ENCODE peak calls at places on chromosomes 4 and X, in six cellular contexts. Y is mammary epithelial cell, P is Karpas-422, T is neuronal stem cell, G is neural progenitor cell, W is HepG2. E is an unnamed sample.

GRCh38 chr4:14562901-14563300 is 439.4 kb upstream of the CPEB2 start:
- DNase-seq in T (no peak), G (no peak), W (no peak), Y (no peak), P (no peak), E (no peak)

GRCh38 chrX:110180176-110180927 is 137.5 kb downstream of the AMMECR1 start:
- DNase-seq in W (no peak), P (no peak), G (no peak), T (no peak), Y (peak), E (no peak)

GRCh38 chr4:101347557-101348366 is 436 bp upstream of the PPP3CA start:
- DNase-seq in Y (peak), P (peak), G (peak), W (peak), T (peak), E (peak)

GRCh38 chrX:70998402-70999027 is 67.6 kb upstream of the SLC7A3 start:
- DNase-seq in T (peak), P (peak), G (peak), W (peak), Y (peak), E (peak)

GRCh38 chr4:14260591-14260990 is 633.1 kb upstream of the BOD1L1 start:
- DNase-seq in W (no peak), T (no peak), P (no peak), G (no peak), Y (no peak), E (no peak)

GRCh38 chr4:37909690-37910486 is 19.0 kb downstream of the TBC1D1 start:
- DNase-seq in W (no peak), T (no peak), Y (no peak), G (no peak), P (no peak), E (no peak)

GRCh38 chr4:85889314-85889713 is 414.4 kb downstream of the ARHGAP24 start:
- DNase-seq in G (no peak), T (no peak), P (no peak), W (no peak), Y (no peak), E (no peak)

GRCh38 chr4:108360857-108361820 is 192.4 kb upstream of the LEF1 start:
- DNase-seq in Y (peak), P (no peak), W (no peak), T (no peak), G (peak), E (peak)

GRCh38 chr4:44727471-44727870 is 1.1 kb upstream of the GNPDA2 start:
- DNase-seq in T (no peak), P (no peak), Y (no peak), W (no peak), G (no peak), E (no peak)

GRCh38 chr4:142372570-142373300 is 473.4 kb downstream of the INPP4B start:
- DNase-seq in Y (no peak), W (no peak), T (no peak), P (no peak), G (no peak), E (no peak)

GRCh38 chr4:187378441-187378840 is 617.1 kb upstream of the ZFP42 start:
- DNase-seq in T (no peak), G (no peak), P (no peak), W (no peak), Y (no peak), E (no peak)

GRCh38 chr4:73690051-73690744 is 50.2 kb upstream of the CXCL8 start:
- DNase-seq in G (no peak), Y (peak), P (no peak), T (no peak), W (no peak), E (no peak)

GRCh38 chrX:21606037-21606436 is 52.1 kb downstream of the KLHL34 start:
- DNase-seq in Y (no peak), T (no peak), W (no peak), P (no peak), G (no peak), E (no peak)

GRCh38 chrX:47068720-47069119 is 9.5 kb upstream of the RGN start:
- DNase-seq in W (peak), T (no peak), P (no peak), Y (no peak), G (no peak), E (no peak)

GRCh38 chr4:183798249-183798920 is 106.7 kb upstream of the STOX2 start:
- DNase-seq in G (peak), W (no peak), P (no peak), T (no peak), Y (peak), E (peak)

GRCh38 chrX:20029728-20030127 is 38.9 kb upstream of the BCLAF3 start:
- DNase-seq in P (no peak), W (peak), T (no peak), G (no peak), Y (no peak), E (no peak)

GRCh38 chrX:65720580-65720979 is 53.1 kb downstream of the MSN start:
- DNase-seq in G (no peak), P (no peak), Y (no peak), T (no peak), W (no peak), E (no peak)

GRCh38 chr4:121140712-121141111 is 23.4 kb downstream of the TNIP3 start:
- DNase-seq in Y (no peak), T (no peak), W (no peak), P (no peak), G (no peak), E (no peak)

GRCh38 chr4:66574145-66574978 is 904.1 kb upstream of the EPHA5 start:
- DNase-seq in P (no peak), Y (peak), W (no peak), G (no peak), T (no peak), E (peak)

GRCh38 chr4:38615847-38616246 is 48.2 kb upstream of the KLF3 start:
- DNase-seq in Y (peak), T (no peak), G (no peak), P (no peak), W (no peak), E (no peak)

GRCh38 chrX:101385795-101386541 is at the start of gene BTK:
- DNase-seq in G (no peak), W (no peak), T (no peak), Y (no peak), P (peak), E (no peak)

GRCh38 chr4:144872508-144873293 is 225.3 kb downstream of the ANAPC10 start:
- DNase-seq in G (no peak), P (no peak), T (no peak), Y (no peak), W (no peak), E (no peak)

GRCh38 chr4:145709843-145710242 is 29.9 kb downstream of the C4orf51 start:
- DNase-seq in W (no peak), Y (peak), G (no peak), T (no peak), P (no peak), E (no peak)

GRCh38 chrX:40174594-40175415 is 77.0 kb upstream of the BCOR start:
- DNase-seq in G (peak), W (peak), T (no peak), P (peak), Y (no peak), E (peak)

GRCh38 chrX:73851014-73852009 is 288.3 kb downstream of the CHIC1 start:
- DNase-seq in W (no peak), Y (peak), T (no peak), P (peak), G (no peak), E (no peak)

GRCh38 chrX:87098477-87098876 is 419.1 kb upstream of the KLHL4 start:
- DNase-seq in T (no peak), Y (no peak), P (no peak), W (no peak), G (no peak), E (no peak)

GRCh38 chr4:100782356-100782755 is 264.5 kb upstream of the EMCN start:
- DNase-seq in T (no peak), G (no peak), W (no peak), Y (no peak), P (no peak), E (no peak)

GRCh38 chrX:110699109-110699508 is 96.5 kb downstream of the CHRDL1 start:
- DNase-seq in G (no peak), Y (peak), W (no peak), T (no peak), P (no peak), E (no peak)

GRCh38 chr4:79623125-79623905 is 215.3 kb upstream of the GK2 start:
- DNase-seq in G (no peak), W (no peak), P (no peak), T (no peak), Y (no peak), E (no peak)

GRCh38 chrX:102085706-102086105 is 39.8 kb upstream of the TCEAL2 start:
- DNase-seq in G (no peak), T (no peak), P (peak), W (no peak), Y (no peak), E (no peak)

GRCh38 chr4:5895287-5895686 is 2.4 kb upstream of the CRMP1 start:
- DNase-seq in T (no peak), W (no peak), G (no peak), Y (no peak), P (no peak), E (no peak)

GRCh38 chr4:186726440-186727148 is 2.9 kb upstream of the FAT1 start:
- DNase-seq in W (peak), G (peak), P (no peak), Y (peak), T (peak), E (peak)

GRCh38 chr4:112007361-112007760 is 137.9 kb upstream of the FAM241A start:
- DNase-seq in Y (no peak), G (no peak), W (no peak), T (no peak), P (no peak), E (no peak)

GRCh38 chr4:111999801-112000200 is 145.5 kb upstream of the FAM241A start:
- DNase-seq in W (no peak), T (no peak), P (no peak), Y (no peak), G (no peak), E (no peak)

GRCh38 chr4:112003508-112003907 is 141.7 kb upstream of the FAM241A start:
- DNase-seq in G (no peak), Y (no peak), W (no peak), T (no peak), P (no peak), E (no peak)

GRCh38 chr4:112005027-112005426 is 140.2 kb upstream of the FAM241A start:
- DNase-seq in W (no peak), T (no peak), Y (no peak), G (no peak), P (no peak), E (no peak)

DNA sequence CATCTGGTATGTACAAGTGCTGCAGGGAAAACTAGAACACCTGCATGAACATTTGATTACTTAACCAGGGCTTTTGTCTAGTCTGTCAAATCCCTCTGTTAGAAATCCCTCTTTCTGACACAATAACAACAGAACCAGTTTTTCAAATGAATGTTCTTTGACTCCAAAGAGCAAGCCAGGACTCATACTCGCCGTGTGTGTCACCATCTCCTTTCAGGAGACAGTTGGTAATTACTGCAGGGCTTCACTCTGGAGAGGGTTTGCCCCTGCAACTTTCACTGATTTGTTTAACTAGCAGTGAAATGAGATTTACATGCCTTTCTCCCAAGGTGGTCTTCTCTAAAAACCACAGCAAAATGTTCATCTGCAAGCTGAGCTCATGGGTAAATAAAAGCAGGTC is 143.0 kb upstream of the FAM241A start:
- DNase-seq in P (no peak), Y (peak), W (no peak), G (peak), T (peak), E (peak)
- H3K9ac ChIP-seq in P (no peak), Y (no peak), W (no peak), G (no peak), T (no peak), E (no peak)

GRCh38 chr4:70709551-70710080 is 12.1 kb upstream of the RUFY3 start:
- DNase-seq in T (peak), P (no peak), W (peak), G (peak), Y (no peak), E (no peak)
- H3K27ac ChIP-seq in T (peak), P (no peak), W (peak), G (peak), Y (no peak), E (peak)

DNA sequence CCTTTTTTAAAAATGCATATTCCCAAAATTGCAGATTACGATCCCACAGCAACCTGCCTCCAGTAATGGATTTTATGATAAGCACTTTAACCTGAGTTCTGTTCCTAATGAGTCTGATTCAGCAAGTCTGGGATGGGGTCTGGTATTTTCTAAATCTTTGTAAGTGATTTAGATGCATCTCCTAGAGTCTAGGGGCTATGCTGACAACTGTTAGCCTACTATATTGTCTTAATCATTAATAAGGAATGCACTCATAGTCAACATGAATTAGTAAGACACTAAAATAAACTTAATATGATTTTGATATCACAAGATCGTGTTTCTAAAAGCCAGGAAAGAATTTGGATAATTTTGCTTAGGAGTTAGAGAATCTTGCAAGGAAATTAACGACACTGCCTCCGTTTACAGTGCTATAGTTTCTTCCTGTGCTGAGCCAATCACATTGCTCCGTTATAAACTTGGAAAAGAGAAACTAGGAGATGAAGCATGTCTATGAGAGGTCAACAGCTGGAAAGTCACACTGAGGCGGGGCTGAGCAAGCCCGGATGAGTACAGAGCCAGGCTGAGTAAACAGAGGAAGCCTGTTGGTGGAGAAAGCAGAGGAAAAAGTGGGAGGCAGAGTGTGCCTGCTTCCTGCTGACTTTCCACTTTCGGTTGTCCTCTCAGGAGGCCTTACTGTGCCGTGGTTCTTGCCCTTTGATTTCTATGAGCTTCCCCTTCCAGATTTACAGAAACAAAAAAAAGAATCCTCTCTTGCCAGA is 5.4 kb downstream of the SCARB2 start:
- DNase-seq in Y (peak), W (peak), T (no peak), G (no peak), P (no peak), E (no peak)
- H3K9ac ChIP-seq in Y (no peak), W (peak), T (no peak), G (no peak), P (no peak), E (no peak)

DNA sequence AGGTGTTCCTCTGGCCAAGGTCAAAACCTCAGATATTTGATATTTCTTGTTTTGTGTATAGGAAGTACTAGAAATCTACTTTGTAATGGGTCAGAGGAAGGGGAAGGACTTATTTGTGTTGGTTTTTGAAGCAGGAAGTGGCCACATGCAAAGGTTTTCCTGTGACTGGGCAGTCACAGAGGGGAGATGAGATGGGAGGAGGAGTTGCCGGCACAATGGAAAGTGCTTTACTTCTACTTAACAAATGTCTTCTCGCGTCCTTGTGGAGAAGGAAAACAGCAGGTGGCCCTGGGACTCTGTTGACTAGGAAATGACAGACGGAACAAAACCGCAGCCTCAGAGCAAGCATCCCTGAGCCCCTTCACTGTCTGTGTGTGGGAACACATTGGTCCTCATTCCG is 46.6 kb downstream of the SHROOM2 start:
- DNase-seq in T (no peak), W (no peak), G (peak), P (no peak), Y (no peak), E (peak)
- H3K27ac ChIP-seq in T (no peak), W (no peak), G (no peak), P (no peak), Y (no peak), E (no peak)

GRCh38 chr4:48178931-48179330 is 44.9 kb upstream of the TXK start:
- DNase-seq in W (no peak), Y (no peak), T (no peak), G (no peak), P (no peak), E (peak)
- H3K9ac ChIP-seq in W (no peak), Y (no peak), T (no peak), G (no peak), P (no peak), E (no peak)

GRCh38 chr4:77009511-77010120 is 60.1 kb downstream of the SEPTIN11 start:
- DNase-seq in Y (no peak), W (no peak), P (no peak), G (no peak), T (no peak), E (no peak)
- H3K27ac ChIP-seq in Y (no peak), W (no peak), P (no peak), G (no peak), T (no peak), E (no peak)

E was measured in endodermal cell.